ENCODE peak calls at places on chromosomes 11 and 22, in nine cellular contexts. E, G, P, V, H, S, I, L and Q are unnamed samples.
A peak's percentile ranks its signal among the peaks of the same experiment; 100 is the strongest.

GRCh38 chr11:65606876-65607613 is 7.0 kb downstream of the MAP3K11 start:
- DNase-seq in L (peak; percentile 63), G (peak; percentile 92), E (peak; percentile 96), S (peak; percentile 37), I (peak; percentile 95), V (peak; percentile 88), H (no peak), P (no peak), Q (peak; percentile 99)

GRCh38 chr22:20243545-20244249 is 24.4 kb downstream of the RTN4R start:
- DNase-seq in I (peak; percentile 35), V (no peak), S (peak; percentile 26), L (no peak), P (peak; percentile 30), H (no peak), G (peak; percentile 71), E (peak; percentile 59), Q (no peak)

GRCh38 chr11:33732176-33732575 is 4.0 kb downstream of the CD59 start:
- DNase-seq in V (no peak), G (no peak), I (no peak), S (no peak), E (no peak), P (no peak), L (no peak), H (no peak), Q (no peak)

GRCh38 chr11:95884802-95885201 is 39.1 kb downstream of the MTMR2 start:
- DNase-seq in I (no peak), E (no peak), S (no peak), H (no peak), G (no peak), P (no peak), L (no peak), V (no peak), Q (no peak)

GRCh38 chr11:106828576-106828975 is 189.7 kb downstream of the GUCY1A2 start:
- DNase-seq in L (no peak), S (no peak), H (no peak), V (no peak), P (no peak), I (no peak), G (peak; percentile 0), E (no peak), Q (no peak)

GRCh38 chr22:37661160-37661924 is 2.8 kb downstream of the PDXP start:
- DNase-seq in S (no peak), V (no peak), G (peak; percentile 76), P (no peak), H (no peak), E (no peak), I (no peak), L (peak; percentile 15), Q (no peak)

GRCh38 chr11:117045956-117046355 is 52.3 kb downstream of the SIK3 start:
- DNase-seq in E (no peak), G (peak; percentile 77), H (no peak), P (no peak), L (no peak), V (no peak), I (no peak), S (no peak), Q (no peak)

GRCh38 chr11:117734596-117734995 is 62.4 kb downstream of the DSCAML1 start:
- DNase-seq in P (no peak), G (no peak), V (no peak), S (no peak), E (no peak), H (no peak), L (no peak), I (no peak), Q (no peak)

GRCh38 chr11:12409621-12410005 is 32.2 kb downstream of the PARVA start:
- DNase-seq in S (no peak), H (no peak), I (no peak), G (peak; percentile 46), V (no peak), E (no peak), P (no peak), L (no peak), Q (no peak)

GRCh38 chr11:82765466-82766034 is 31.9 kb upstream of the FAM181B start:
- DNase-seq in V (no peak), H (no peak), E (no peak), S (no peak), I (no peak), L (no peak), G (no peak), P (no peak), Q (no peak)

GRCh38 chr22:27761652-27762051 is 39.9 kb downstream of the MN1 start:
- DNase-seq in P (no peak), I (no peak), V (no peak), L (no peak), G (no peak), E (no peak), H (no peak), S (no peak), Q (no peak)

GRCh38 chr11:8871283-8871775 is 39.7 kb upstream of the AKIP1 start:
- DNase-seq in P (no peak), L (peak; percentile 24), H (no peak), G (peak; percentile 94), E (peak; percentile 72), V (peak; percentile 92), S (peak; percentile 77), I (peak; percentile 56), Q (peak; percentile 34)

GRCh38 chr11:97092823-97093222 is 703.0 kb downstream of the JRKL start:
- DNase-seq in P (no peak), H (no peak), S (no peak), L (no peak), V (no peak), E (no peak), I (no peak), G (no peak), Q (no peak)

GRCh38 chr11:99795999-99796398 is 775.2 kb downstream of the CNTN5 start:
- DNase-seq in V (no peak), I (no peak), E (no peak), G (no peak), L (no peak), H (no peak), S (no peak), P (no peak), Q (no peak)

GRCh38 chr22:27610863-27611786 is 190.4 kb downstream of the MN1 start:
- DNase-seq in H (no peak), E (no peak), P (no peak), L (no peak), G (no peak), S (no peak), V (no peak), I (no peak), Q (no peak)

GRCh38 chr11:115911656-115912055 is 407.4 kb upstream of the CADM1 start:
- DNase-seq in L (no peak), V (no peak), G (no peak), H (no peak), P (no peak), I (no peak), E (no peak), S (no peak), Q (no peak)

GRCh38 chr22:22870577-22871398 is 16.8 kb upstream of the IGLL5 start:
- DNase-seq in S (no peak), G (no peak), L (no peak), I (no peak), V (no peak), H (no peak), P (no peak), E (no peak), Q (no peak)

GRCh38 chr11:115219378-115219777 is 284.8 kb downstream of the CADM1 start:
- DNase-seq in G (no peak), I (no peak), H (no peak), P (no peak), V (no peak), L (no peak), S (no peak), E (no peak), Q (no peak)

GRCh38 chr11:1536065-1536843 is 35.8 kb downstream of the DUSP8 start:
- DNase-seq in P (no peak), V (no peak), G (no peak), S (no peak), E (no peak), I (no peak), L (no peak), H (no peak), Q (no peak)

GRCh38 chr11:390175-390574 is 3.8 kb upstream of the PKP3 start:
- DNase-seq in E (no peak), H (no peak), P (no peak), G (no peak), L (peak; percentile 50), I (peak; percentile 64), V (no peak), S (no peak), Q (no peak)

GRCh38 chr22:44248926-44249325 is 63.8 kb downstream of the SHISAL1 start:
- DNase-seq in L (no peak), G (no peak), I (peak; percentile 14), E (no peak), H (no peak), S (no peak), P (no peak), V (no peak), Q (no peak)

GRCh38 chr11:95505927-95506426 is 275.0 kb upstream of the SESN3 start:
- DNase-seq in E (no peak), I (no peak), L (no peak), S (no peak), P (no peak), V (no peak), G (peak; percentile 67), H (no peak), Q (no peak)

GRCh38 chr11:80320765-80321164 is 879.9 kb upstream of the TENM4 start:
- DNase-seq in P (no peak), S (no peak), L (no peak), I (no peak), V (no peak), G (no peak), H (no peak), E (no peak), Q (no peak)

GRCh38 chr22:37077802-37078448 is 26.4 kb downstream of the KCTD17 start:
- DNase-seq in G (peak; percentile 43), L (peak; percentile 64), S (no peak), P (peak; percentile 68), E (peak; percentile 38), V (no peak), I (peak; percentile 71), H (peak; percentile 82), Q (no peak)

GRCh38 chr11:93740031-93740801 is 1.1 kb downstream of the TAF1D start:
- DNase-seq in H (no peak), L (peak; percentile 35), S (peak; percentile 64), P (peak; percentile 8), G (peak; percentile 39), I (no peak), E (peak; percentile 16), V (no peak), Q (no peak)

GRCh38 chr11:24161587-24161986 is 335.3 kb upstream of the LUZP2 start:
- DNase-seq in L (no peak), H (no peak), G (no peak), S (no peak), E (no peak), P (no peak), I (no peak), V (no peak), Q (no peak)

GRCh38 chr11:24592342-24592741 is 95.5 kb downstream of the LUZP2 start:
- DNase-seq in V (no peak), H (no peak), S (no peak), I (no peak), P (no peak), E (peak; percentile 74), L (no peak), G (no peak), Q (no peak)

GRCh38 chr22:25754527-25755202 is 12.7 kb downstream of the MYO18B start:
- DNase-seq in S (no peak), L (no peak), I (no peak), G (peak; percentile 94), V (no peak), P (no peak), E (peak; percentile 48), H (no peak), Q (no peak)

GRCh38 chr11:27705873-27706820 is 5.9 kb upstream of the BDNF start:
- DNase-seq in H (no peak), P (no peak), V (no peak), E (peak; percentile 6), G (peak; percentile 25), L (no peak), S (no peak), I (no peak), Q (no peak)